ENCODE peak calls at places on chromosomes 1 and 21, in nine cellular contexts. One of them, this sample, is unnamed.

GRCh38 chr1:192993426-192994085 is 65.6 kb downstream of the UCHL5 start:
- DNase-seq in left lung: no peak
- DNase-seq in Peyer's patch: no peak
- DNase-seq in upper lobe of left lung: no peak
- DNase-seq in A549: no peak
- DNase-seq in cardiac muscle cell: no peak
- DNase-seq in left ventricle myocardium inferior: no peak
- DNase-seq in ovary: no peak
- DNase-seq in CD4-positive, CD25-positive, alpha-beta regulatory T cell: no peak
- DNase-seq in this sample: no peak

GRCh38 chr1:61183471-61184034 is 101.2 kb downstream of the NFIA start:
- DNase-seq in ovary: peak
- DNase-seq in left lung: no peak
- DNase-seq in left ventricle myocardium inferior: peak
- DNase-seq in cardiac muscle cell: no peak
- DNase-seq in A549: peak
- DNase-seq in Peyer's patch: no peak
- DNase-seq in CD4-positive, CD25-positive, alpha-beta regulatory T cell: no peak
- DNase-seq in upper lobe of left lung: no peak
- DNase-seq in this sample: no peak

GRCh38 chr1:100719490-100719889 is at the start of gene VCAM1:
- DNase-seq in CD4-positive, CD25-positive, alpha-beta regulatory T cell: no peak
- DNase-seq in left ventricle myocardium inferior: no peak
- DNase-seq in cardiac muscle cell: peak
- DNase-seq in upper lobe of left lung: no peak
- DNase-seq in A549: no peak
- DNase-seq in ovary: peak
- DNase-seq in Peyer's patch: peak
- DNase-seq in left lung: no peak
- DNase-seq in this sample: no peak

GRCh38 chr1:53683986-53684740 is 54.8 kb downstream of the GLIS1 start:
- DNase-seq in upper lobe of left lung: no peak
- DNase-seq in ovary: no peak
- DNase-seq in cardiac muscle cell: peak
- DNase-seq in Peyer's patch: no peak
- DNase-seq in left ventricle myocardium inferior: no peak
- DNase-seq in left lung: no peak
- DNase-seq in CD4-positive, CD25-positive, alpha-beta regulatory T cell: no peak
- DNase-seq in A549: no peak
- DNase-seq in this sample: no peak

GRCh38 chr21:39281853-39282252 is 31.6 kb downstream of the BRWD1 start:
- DNase-seq in left ventricle myocardium inferior: no peak
- DNase-seq in upper lobe of left lung: no peak
- DNase-seq in A549: no peak
- DNase-seq in CD4-positive, CD25-positive, alpha-beta regulatory T cell: no peak
- DNase-seq in ovary: no peak
- DNase-seq in Peyer's patch: no peak
- DNase-seq in left lung: no peak
- DNase-seq in cardiac muscle cell: no peak
- DNase-seq in this sample: no peak

GRCh38 chr1:46547481-46548383 is 3.7 kb downstream of the KNCN start:
- DNase-seq in CD4-positive, CD25-positive, alpha-beta regulatory T cell: no peak
- DNase-seq in A549: peak
- DNase-seq in upper lobe of left lung: no peak
- DNase-seq in ovary: no peak
- DNase-seq in left ventricle myocardium inferior: no peak
- DNase-seq in cardiac muscle cell: peak
- DNase-seq in left lung: no peak
- DNase-seq in Peyer's patch: no peak
- DNase-seq in this sample: no peak

GRCh38 chr1:95562230-95562629 is 328.2 kb downstream of the RWDD3 start:
- DNase-seq in A549: no peak
- DNase-seq in ovary: no peak
- DNase-seq in cardiac muscle cell: no peak
- DNase-seq in left lung: no peak
- DNase-seq in left ventricle myocardium inferior: no peak
- DNase-seq in CD4-positive, CD25-positive, alpha-beta regulatory T cell: no peak
- DNase-seq in Peyer's patch: no peak
- DNase-seq in upper lobe of left lung: no peak
- DNase-seq in this sample: no peak

GRCh38 chr1:234972411-234973191 is 156.0 kb downstream of the TOMM20 start:
- DNase-seq in left lung: no peak
- DNase-seq in upper lobe of left lung: no peak
- DNase-seq in cardiac muscle cell: no peak
- DNase-seq in CD4-positive, CD25-positive, alpha-beta regulatory T cell: no peak
- DNase-seq in Peyer's patch: peak
- DNase-seq in A549: no peak
- DNase-seq in left ventricle myocardium inferior: no peak
- DNase-seq in ovary: no peak
- DNase-seq in this sample: no peak

GRCh38 chr1:198556969-198557368 is 16.5 kb upstream of the ATP6V1G3 start:
- DNase-seq in A549: no peak
- DNase-seq in cardiac muscle cell: no peak
- DNase-seq in upper lobe of left lung: peak
- DNase-seq in left lung: peak
- DNase-seq in ovary: no peak
- DNase-seq in CD4-positive, CD25-positive, alpha-beta regulatory T cell: peak
- DNase-seq in left ventricle myocardium inferior: peak
- DNase-seq in Peyer's patch: peak
- DNase-seq in this sample: peak

GRCh38 chr1:9078949-9079500 is 9.6 kb upstream of the SLC2A5 start:
- DNase-seq in cardiac muscle cell: no peak
- DNase-seq in Peyer's patch: no peak
- DNase-seq in upper lobe of left lung: no peak
- DNase-seq in left lung: no peak
- DNase-seq in A549: no peak
- DNase-seq in left ventricle myocardium inferior: no peak
- DNase-seq in CD4-positive, CD25-positive, alpha-beta regulatory T cell: no peak
- DNase-seq in ovary: no peak
- DNase-seq in this sample: no peak
- H3K27ac ChIP-seq in cardiac muscle cell: no peak
- H3K27ac ChIP-seq in Peyer's patch: peak
- H3K27ac ChIP-seq in upper lobe of left lung: no peak
- H3K27ac ChIP-seq in left lung: no peak
- H3K27ac ChIP-seq in A549: peak
- H3K27ac ChIP-seq in left ventricle myocardium inferior: no peak
- H3K27ac ChIP-seq in CD4-positive, CD25-positive, alpha-beta regulatory T cell: no peak
- H3K27ac ChIP-seq in ovary: no peak
- H3K27ac ChIP-seq in this sample: no peak

GRCh38 chr21:44263221-44263671 is 1.5 kb upstream of the DNMT3L start:
- DNase-seq in Peyer's patch: no peak
- DNase-seq in A549: no peak
- DNase-seq in left ventricle myocardium inferior: no peak
- DNase-seq in left lung: no peak
- DNase-seq in upper lobe of left lung: peak
- DNase-seq in CD4-positive, CD25-positive, alpha-beta regulatory T cell: no peak
- DNase-seq in cardiac muscle cell: peak
- DNase-seq in ovary: peak
- DNase-seq in this sample: no peak

GRCh38 chr21:44261191-44261631 is 486 bp downstream of the DNMT3L start:
- DNase-seq in left ventricle myocardium inferior: no peak
- DNase-seq in A549: no peak
- DNase-seq in left lung: no peak
- DNase-seq in CD4-positive, CD25-positive, alpha-beta regulatory T cell: no peak
- DNase-seq in upper lobe of left lung: peak
- DNase-seq in cardiac muscle cell: no peak
- DNase-seq in ovary: peak
- DNase-seq in Peyer's patch: no peak
- DNase-seq in this sample: no peak

GRCh38 chr21:44260791-44261190 is 906 bp downstream of the DNMT3L start:
- DNase-seq in cardiac muscle cell: no peak
- DNase-seq in ovary: no peak
- DNase-seq in upper lobe of left lung: no peak
- DNase-seq in left ventricle myocardium inferior: no peak
- DNase-seq in CD4-positive, CD25-positive, alpha-beta regulatory T cell: no peak
- DNase-seq in left lung: no peak
- DNase-seq in A549: no peak
- DNase-seq in Peyer's patch: no peak
- DNase-seq in this sample: no peak

GRCh38 chr21:44262338-44263048 is 796 bp upstream of the DNMT3L start:
- DNase-seq in left lung: no peak
- DNase-seq in CD4-positive, CD25-positive, alpha-beta regulatory T cell: no peak
- DNase-seq in left ventricle myocardium inferior: no peak
- DNase-seq in upper lobe of left lung: no peak
- DNase-seq in Peyer's patch: no peak
- DNase-seq in cardiac muscle cell: no peak
- DNase-seq in A549: no peak
- DNase-seq in ovary: no peak
- DNase-seq in this sample: no peak

DNA sequence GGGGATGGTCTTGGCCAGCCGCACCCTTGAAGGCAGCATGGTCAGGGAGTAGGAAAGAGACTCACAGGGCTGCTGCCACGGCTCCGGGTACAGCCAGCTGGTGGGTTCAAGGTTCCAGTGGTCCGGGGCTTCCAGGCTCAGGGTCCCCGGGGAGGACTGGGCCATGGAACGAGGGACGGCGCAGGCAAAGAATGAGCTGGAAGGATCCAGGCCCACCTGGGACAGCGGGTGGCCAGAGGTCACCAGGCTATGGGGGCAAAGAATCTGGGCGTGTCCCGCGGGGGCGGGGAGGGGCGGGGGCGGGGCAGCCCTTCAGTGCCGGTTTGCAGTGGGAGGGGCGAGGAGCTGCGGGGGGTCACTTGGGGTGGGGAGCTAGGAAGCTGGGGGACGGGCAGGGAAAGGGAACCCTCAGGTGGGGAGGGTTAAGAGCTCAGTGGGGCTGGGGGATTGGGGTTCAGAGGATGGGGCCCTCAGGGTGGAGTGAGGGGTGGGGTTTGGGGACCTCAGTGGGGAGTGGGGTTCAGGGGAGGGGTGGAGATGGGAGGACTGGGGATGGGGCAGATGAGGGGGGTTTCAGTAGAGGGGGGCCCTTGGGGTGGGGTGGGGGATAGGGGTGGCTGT is at the start of gene DNMT3L:
- DNase-seq in left lung: no peak
- DNase-seq in cardiac muscle cell: no peak
- DNase-seq in Peyer's patch: no peak
- DNase-seq in ovary: no peak
- DNase-seq in left ventricle myocardium inferior: no peak
- DNase-seq in upper lobe of left lung: no peak
- DNase-seq in CD4-positive, CD25-positive, alpha-beta regulatory T cell: no peak
- DNase-seq in A549: no peak
- DNase-seq in this sample: no peak
- H3K4me3 ChIP-seq in left lung: no peak
- H3K4me3 ChIP-seq in cardiac muscle cell: no peak
- H3K4me3 ChIP-seq in Peyer's patch: no peak
- H3K4me3 ChIP-seq in ovary: no peak
- H3K4me3 ChIP-seq in left ventricle myocardium inferior: no peak
- H3K4me3 ChIP-seq in upper lobe of left lung: no peak
- H3K4me3 ChIP-seq in CD4-positive, CD25-positive, alpha-beta regulatory T cell: no peak
- H3K4me3 ChIP-seq in A549: no peak
- H3K4me3 ChIP-seq in this sample: no peak

DNA sequence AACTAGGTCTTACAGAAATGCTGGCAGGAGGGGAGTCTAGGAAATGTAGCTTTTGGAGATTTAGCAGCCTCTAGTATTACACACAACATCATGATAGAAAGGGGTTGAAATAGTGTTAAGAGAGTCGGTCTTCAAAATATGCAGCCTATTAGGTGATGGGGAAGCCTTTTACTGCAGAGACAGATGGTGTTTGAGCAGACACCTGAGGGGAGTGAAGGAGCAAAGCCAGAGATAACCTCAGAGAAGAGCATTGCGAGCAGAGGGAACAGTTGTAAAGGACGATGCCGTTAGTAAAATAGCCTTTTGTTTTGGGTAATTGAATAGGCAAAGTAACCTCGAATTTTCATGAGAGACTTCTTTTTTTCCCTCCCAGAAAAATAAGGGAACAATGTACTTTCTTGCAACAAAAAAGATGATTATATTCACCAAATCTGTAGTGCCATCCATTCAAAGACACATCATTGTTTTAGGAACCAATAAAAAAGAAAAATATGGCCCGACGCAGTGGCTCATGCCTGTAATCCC is 66.3 kb upstream of the KIF1B start:
- DNase-seq in ovary: no peak
- DNase-seq in CD4-positive, CD25-positive, alpha-beta regulatory T cell: no peak
- DNase-seq in cardiac muscle cell: no peak
- DNase-seq in A549: no peak
- DNase-seq in left lung: no peak
- DNase-seq in Peyer's patch: no peak
- DNase-seq in left ventricle myocardium inferior: no peak
- DNase-seq in upper lobe of left lung: no peak
- DNase-seq in this sample: no peak
- H3K27ac ChIP-seq in ovary: no peak
- H3K27ac ChIP-seq in CD4-positive, CD25-positive, alpha-beta regulatory T cell: no peak
- H3K27ac ChIP-seq in cardiac muscle cell: no peak
- H3K27ac ChIP-seq in A549: no peak
- H3K27ac ChIP-seq in left lung: no peak
- H3K27ac ChIP-seq in Peyer's patch: no peak
- H3K27ac ChIP-seq in left ventricle myocardium inferior: no peak
- H3K27ac ChIP-seq in upper lobe of left lung: no peak
- H3K27ac ChIP-seq in this sample: no peak

GRCh38 chr1:113946668-113947387 is 17.7 kb downstream of the HIPK1 start:
- DNase-seq in ovary: no peak
- DNase-seq in A549: no peak
- DNase-seq in CD4-positive, CD25-positive, alpha-beta regulatory T cell: no peak
- DNase-seq in cardiac muscle cell: peak
- DNase-seq in left ventricle myocardium inferior: no peak
- DNase-seq in Peyer's patch: no peak
- DNase-seq in left lung: no peak
- DNase-seq in upper lobe of left lung: no peak
- DNase-seq in this sample: no peak

GRCh38 chr1:113945329-113945728 is 16.2 kb downstream of the HIPK1 start:
- DNase-seq in upper lobe of left lung: no peak
- DNase-seq in left ventricle myocardium inferior: no peak
- DNase-seq in ovary: no peak
- DNase-seq in cardiac muscle cell: no peak
- DNase-seq in CD4-positive, CD25-positive, alpha-beta regulatory T cell: no peak
- DNase-seq in left lung: no peak
- DNase-seq in A549: no peak
- DNase-seq in Peyer's patch: no peak
- DNase-seq in this sample: no peak

GRCh38 chr1:113943028-113943811 is 14.1 kb downstream of the HIPK1 start:
- DNase-seq in upper lobe of left lung: no peak
- DNase-seq in CD4-positive, CD25-positive, alpha-beta regulatory T cell: no peak
- DNase-seq in left lung: no peak
- DNase-seq in A549: no peak
- DNase-seq in cardiac muscle cell: no peak
- DNase-seq in left ventricle myocardium inferior: no peak
- DNase-seq in ovary: no peak
- DNase-seq in Peyer's patch: no peak
- DNase-seq in this sample: no peak

GRCh38 chr1:113947388-113948107 is 18.4 kb downstream of the HIPK1 start:
- DNase-seq in A549: no peak
- DNase-seq in CD4-positive, CD25-positive, alpha-beta regulatory T cell: no peak
- DNase-seq in upper lobe of left lung: no peak
- DNase-seq in left lung: no peak
- DNase-seq in left ventricle myocardium inferior: no peak
- DNase-seq in ovary: no peak
- DNase-seq in cardiac muscle cell: no peak
- DNase-seq in Peyer's patch: no peak
- DNase-seq in this sample: no peak

DNA sequence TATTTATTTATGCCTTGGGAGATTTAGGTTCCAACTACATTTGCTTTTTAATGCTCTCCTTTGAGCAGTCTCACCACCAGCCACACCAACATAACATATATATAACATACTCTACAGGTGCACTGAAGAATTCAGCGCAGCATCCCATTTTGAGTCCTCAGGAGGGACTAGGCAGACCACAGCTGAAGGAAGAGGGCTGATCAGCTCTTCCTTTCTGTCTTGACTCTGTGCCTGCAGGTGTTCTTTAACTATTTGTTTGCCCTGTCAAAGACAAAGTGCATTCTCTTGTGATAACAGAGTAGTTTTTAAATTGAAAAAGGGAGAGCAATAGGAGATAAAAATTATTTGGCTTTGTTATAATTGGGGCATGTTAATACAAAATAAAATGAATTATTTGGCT is 17.0 kb downstream of the HIPK1 start:
- DNase-seq in upper lobe of left lung: no peak
- DNase-seq in CD4-positive, CD25-positive, alpha-beta regulatory T cell: no peak
- DNase-seq in cardiac muscle cell: no peak
- DNase-seq in ovary: no peak
- DNase-seq in left ventricle myocardium inferior: no peak
- DNase-seq in A549: no peak
- DNase-seq in Peyer's patch: no peak
- DNase-seq in left lung: no peak
- DNase-seq in this sample: no peak
- H3K4me3 ChIP-seq in upper lobe of left lung: no peak
- H3K4me3 ChIP-seq in CD4-positive, CD25-positive, alpha-beta regulatory T cell: peak
- H3K4me3 ChIP-seq in cardiac muscle cell: no peak
- H3K4me3 ChIP-seq in ovary: no peak
- H3K4me3 ChIP-seq in left ventricle myocardium inferior: no peak
- H3K4me3 ChIP-seq in A549: no peak
- H3K4me3 ChIP-seq in Peyer's patch: no peak
- H3K4me3 ChIP-seq in left lung: no peak
- H3K4me3 ChIP-seq in this sample: no peak

This sample was measured in effector memory CD4-positive, alpha-beta T cell.